ENCODE peak calls at places on chromosomes 7 and 10, in eight cellular contexts. One of them, this sample, is unnamed.

GRCh38 chr10:32055478-32056135 is 618 bp downstream of the KIF5B start:
- DNase-seq in fibroblast of lung: peak
- DNase-seq in brain microvascular endothelial cell: peak
- DNase-seq in RWPE1: peak
- DNase-seq in HL-60: peak
- DNase-seq in caudate nucleus: peak
- DNase-seq in heart left ventricle: peak
- DNase-seq in uterus: peak
- DNase-seq in this sample: peak

GRCh38 chr7:129923709-129924108 is 29.1 kb downstream of the UBE2H start:
- DNase-seq in heart left ventricle: no peak
- DNase-seq in HL-60: no peak
- DNase-seq in uterus: no peak
- DNase-seq in RWPE1: no peak
- DNase-seq in caudate nucleus: no peak
- DNase-seq in fibroblast of lung: peak
- DNase-seq in brain microvascular endothelial cell: peak
- DNase-seq in this sample: no peak

GRCh38 chr10:58023341-58024073 is 244.2 kb downstream of the IPMK start:
- DNase-seq in HL-60: no peak
- DNase-seq in heart left ventricle: no peak
- DNase-seq in fibroblast of lung: peak
- DNase-seq in RWPE1: peak
- DNase-seq in caudate nucleus: no peak
- DNase-seq in brain microvascular endothelial cell: peak
- DNase-seq in uterus: no peak
- DNase-seq in this sample: no peak

GRCh38 chr7:73448609-73449008 is 15.0 kb downstream of the FZD9 start:
- DNase-seq in RWPE1: no peak
- DNase-seq in HL-60: no peak
- DNase-seq in fibroblast of lung: no peak
- DNase-seq in brain microvascular endothelial cell: no peak
- DNase-seq in caudate nucleus: no peak
- DNase-seq in uterus: no peak
- DNase-seq in heart left ventricle: no peak
- DNase-seq in this sample: no peak

GRCh38 chr10:58300676-58301075 is 31.7 kb downstream of the CISD1 start:
- DNase-seq in caudate nucleus: no peak
- DNase-seq in heart left ventricle: no peak
- DNase-seq in RWPE1: no peak
- DNase-seq in brain microvascular endothelial cell: no peak
- DNase-seq in fibroblast of lung: no peak
- DNase-seq in HL-60: no peak
- DNase-seq in uterus: no peak
- DNase-seq in this sample: no peak

GRCh38 chr10:16856567-16856966 is 39.3 kb upstream of the RSU1 start:
- DNase-seq in uterus: no peak
- DNase-seq in RWPE1: no peak
- DNase-seq in brain microvascular endothelial cell: peak
- DNase-seq in heart left ventricle: no peak
- DNase-seq in caudate nucleus: no peak
- DNase-seq in fibroblast of lung: peak
- DNase-seq in HL-60: no peak
- DNase-seq in this sample: no peak

GRCh38 chr10:19998482-19998881 is 182.2 kb downstream of the PLXDC2 start:
- DNase-seq in uterus: no peak
- DNase-seq in fibroblast of lung: no peak
- DNase-seq in brain microvascular endothelial cell: no peak
- DNase-seq in heart left ventricle: no peak
- DNase-seq in caudate nucleus: no peak
- DNase-seq in RWPE1: no peak
- DNase-seq in HL-60: no peak
- DNase-seq in this sample: no peak

GRCh38 chr7:105355701-105356100 is 33.0 kb downstream of the SRPK2 start:
- DNase-seq in brain microvascular endothelial cell: no peak
- DNase-seq in HL-60: no peak
- DNase-seq in RWPE1: no peak
- DNase-seq in caudate nucleus: no peak
- DNase-seq in fibroblast of lung: no peak
- DNase-seq in heart left ventricle: no peak
- DNase-seq in uterus: no peak
- DNase-seq in this sample: no peak

GRCh38 chr7:27179030-27179429 is 4.9 kb upstream of the HOXA10 start:
- DNase-seq in fibroblast of lung: no peak
- DNase-seq in brain microvascular endothelial cell: no peak
- DNase-seq in heart left ventricle: no peak
- DNase-seq in RWPE1: no peak
- DNase-seq in caudate nucleus: no peak
- DNase-seq in uterus: peak
- DNase-seq in HL-60: no peak
- DNase-seq in this sample: peak

GRCh38 chr10:18312385-18313145 is 172.3 kb downstream of the CACNB2 start:
- DNase-seq in fibroblast of lung: peak
- DNase-seq in brain microvascular endothelial cell: peak
- DNase-seq in heart left ventricle: no peak
- DNase-seq in RWPE1: peak
- DNase-seq in caudate nucleus: no peak
- DNase-seq in HL-60: no peak
- DNase-seq in uterus: no peak
- DNase-seq in this sample: no peak

GRCh38 chr10:35453855-35454532 is 117.7 kb downstream of the CCNY start:
- DNase-seq in caudate nucleus: no peak
- DNase-seq in fibroblast of lung: peak
- DNase-seq in HL-60: no peak
- DNase-seq in brain microvascular endothelial cell: peak
- DNase-seq in RWPE1: peak
- DNase-seq in heart left ventricle: no peak
- DNase-seq in uterus: no peak
- DNase-seq in this sample: no peak

GRCh38 chr7:81190997-81191747 is 272.3 kb upstream of the SEMA3C start:
- DNase-seq in caudate nucleus: no peak
- DNase-seq in RWPE1: peak
- DNase-seq in HL-60: no peak
- DNase-seq in brain microvascular endothelial cell: peak
- DNase-seq in heart left ventricle: peak
- DNase-seq in uterus: no peak
- DNase-seq in fibroblast of lung: peak
- DNase-seq in this sample: no peak

GRCh38 chr7:1232103-1232466 is 587 bp upstream of the UNCX start:
- DNase-seq in RWPE1: no peak
- DNase-seq in caudate nucleus: no peak
- DNase-seq in uterus: no peak
- DNase-seq in HL-60: no peak
- DNase-seq in heart left ventricle: no peak
- DNase-seq in brain microvascular endothelial cell: no peak
- DNase-seq in fibroblast of lung: no peak
- DNase-seq in this sample: peak

GRCh38 chr7:1662101-1662500 is 8.0 kb upstream of the ELFN1 start:
- DNase-seq in RWPE1: no peak
- DNase-seq in HL-60: no peak
- DNase-seq in heart left ventricle: peak
- DNase-seq in caudate nucleus: no peak
- DNase-seq in uterus: no peak
- DNase-seq in fibroblast of lung: no peak
- DNase-seq in brain microvascular endothelial cell: no peak
- DNase-seq in this sample: peak

GRCh38 chr10:51246156-51246555 is 171.9 kb downstream of the PRKG1 start:
- DNase-seq in heart left ventricle: no peak
- DNase-seq in brain microvascular endothelial cell: no peak
- DNase-seq in RWPE1: no peak
- DNase-seq in HL-60: no peak
- DNase-seq in caudate nucleus: no peak
- DNase-seq in uterus: no peak
- DNase-seq in fibroblast of lung: peak
- DNase-seq in this sample: no peak

GRCh38 chr7:618539-619355 is 99.1 kb upstream of the PDGFA start:
- DNase-seq in uterus: no peak
- DNase-seq in HL-60: peak
- DNase-seq in heart left ventricle: no peak
- DNase-seq in RWPE1: no peak
- DNase-seq in fibroblast of lung: no peak
- DNase-seq in caudate nucleus: no peak
- DNase-seq in brain microvascular endothelial cell: no peak
- DNase-seq in this sample: peak

GRCh38 chr10:75058142-75058541 is 53.3 kb upstream of the SAMD8 start:
- DNase-seq in HL-60: no peak
- DNase-seq in fibroblast of lung: peak
- DNase-seq in uterus: no peak
- DNase-seq in RWPE1: peak
- DNase-seq in caudate nucleus: no peak
- DNase-seq in heart left ventricle: no peak
- DNase-seq in brain microvascular endothelial cell: no peak
- DNase-seq in this sample: no peak

GRCh38 chr7:115941703-115942268 is 88.8 kb downstream of the TFEC start:
- DNase-seq in brain microvascular endothelial cell: peak
- DNase-seq in heart left ventricle: no peak
- DNase-seq in caudate nucleus: no peak
- DNase-seq in HL-60: no peak
- DNase-seq in RWPE1: peak
- DNase-seq in fibroblast of lung: peak
- DNase-seq in uterus: no peak
- DNase-seq in this sample: no peak

GRCh38 chr7:47460251-47460989 is 121.5 kb downstream of the TNS3 start:
- DNase-seq in caudate nucleus: no peak
- DNase-seq in uterus: no peak
- DNase-seq in heart left ventricle: no peak
- DNase-seq in HL-60: no peak
- DNase-seq in brain microvascular endothelial cell: no peak
- DNase-seq in RWPE1: no peak
- DNase-seq in fibroblast of lung: no peak
- DNase-seq in this sample: no peak

GRCh38 chr10:24416248-24416647 is 207.3 kb downstream of the KIAA1217 start:
- DNase-seq in uterus: no peak
- DNase-seq in fibroblast of lung: no peak
- DNase-seq in RWPE1: no peak
- DNase-seq in heart left ventricle: no peak
- DNase-seq in HL-60: no peak
- DNase-seq in caudate nucleus: no peak
- DNase-seq in brain microvascular endothelial cell: no peak
- DNase-seq in this sample: no peak
- H3K27ac ChIP-seq in uterus: no peak
- H3K27ac ChIP-seq in fibroblast of lung: no peak
- H3K27ac ChIP-seq in RWPE1: no peak
- H3K27ac ChIP-seq in heart left ventricle: peak
- H3K27ac ChIP-seq in HL-60: no peak
- H3K27ac ChIP-seq in caudate nucleus: no peak
- H3K27ac ChIP-seq in brain microvascular endothelial cell: no peak
- H3K27ac ChIP-seq in this sample: no peak

DNA sequence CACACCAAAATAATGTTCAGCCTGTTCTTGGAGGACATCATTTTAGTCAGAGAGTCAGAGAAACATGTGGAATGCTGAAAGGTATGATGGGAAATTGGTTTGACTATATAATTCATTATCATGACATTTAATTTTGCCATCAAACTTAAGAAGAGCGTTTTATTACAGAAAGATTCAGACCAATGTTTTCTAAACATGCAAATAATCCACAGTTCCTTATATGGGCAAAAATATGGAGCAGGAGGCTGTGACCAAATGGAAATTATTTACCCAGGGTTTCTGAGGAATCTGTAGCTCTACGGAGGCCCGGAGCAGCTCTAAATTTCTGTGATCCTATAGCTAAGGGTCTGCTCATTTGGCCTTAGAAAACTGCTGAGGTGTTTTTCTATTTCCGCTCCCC is 33.2 kb downstream of the LAMB4 start:
- DNase-seq in fibroblast of lung: no peak
- DNase-seq in HL-60: no peak
- DNase-seq in uterus: no peak
- DNase-seq in brain microvascular endothelial cell: no peak
- DNase-seq in RWPE1: no peak
- DNase-seq in heart left ventricle: no peak
- DNase-seq in caudate nucleus: no peak
- DNase-seq in this sample: no peak
- H3K27ac ChIP-seq in fibroblast of lung: no peak
- H3K27ac ChIP-seq in HL-60: no peak
- H3K27ac ChIP-seq in uterus: no peak
- H3K27ac ChIP-seq in brain microvascular endothelial cell: no peak
- H3K27ac ChIP-seq in RWPE1: no peak
- H3K27ac ChIP-seq in heart left ventricle: no peak
- H3K27ac ChIP-seq in caudate nucleus: no peak
- H3K27ac ChIP-seq in this sample: no peak

GRCh38 chr10:27312854-27313253 is 72.3 kb upstream of the ACBD5 start:
- DNase-seq in fibroblast of lung: no peak
- DNase-seq in RWPE1: no peak
- DNase-seq in heart left ventricle: no peak
- DNase-seq in caudate nucleus: no peak
- DNase-seq in uterus: no peak
- DNase-seq in HL-60: no peak
- DNase-seq in brain microvascular endothelial cell: no peak
- DNase-seq in this sample: no peak
- H3K27ac ChIP-seq in fibroblast of lung: no peak
- H3K27ac ChIP-seq in RWPE1: no peak
- H3K27ac ChIP-seq in heart left ventricle: no peak
- H3K27ac ChIP-seq in caudate nucleus: no peak
- H3K27ac ChIP-seq in uterus: no peak
- H3K27ac ChIP-seq in HL-60: no peak
- H3K27ac ChIP-seq in brain microvascular endothelial cell: no peak
- H3K27ac ChIP-seq in this sample: no peak

GRCh38 chr7:51223505-51223904 is 93.1 kb downstream of the COBL start:
- DNase-seq in heart left ventricle: no peak
- DNase-seq in uterus: no peak
- DNase-seq in fibroblast of lung: no peak
- DNase-seq in brain microvascular endothelial cell: no peak
- DNase-seq in RWPE1: no peak
- DNase-seq in HL-60: no peak
- DNase-seq in caudate nucleus: no peak
- DNase-seq in this sample: no peak
- H3K27ac ChIP-seq in heart left ventricle: no peak
- H3K27ac ChIP-seq in uterus: no peak
- H3K27ac ChIP-seq in fibroblast of lung: no peak
- H3K27ac ChIP-seq in brain microvascular endothelial cell: no peak
- H3K27ac ChIP-seq in RWPE1: no peak
- H3K27ac ChIP-seq in HL-60: no peak
- H3K27ac ChIP-seq in caudate nucleus: no peak
- H3K27ac ChIP-seq in this sample: no peak

DNA sequence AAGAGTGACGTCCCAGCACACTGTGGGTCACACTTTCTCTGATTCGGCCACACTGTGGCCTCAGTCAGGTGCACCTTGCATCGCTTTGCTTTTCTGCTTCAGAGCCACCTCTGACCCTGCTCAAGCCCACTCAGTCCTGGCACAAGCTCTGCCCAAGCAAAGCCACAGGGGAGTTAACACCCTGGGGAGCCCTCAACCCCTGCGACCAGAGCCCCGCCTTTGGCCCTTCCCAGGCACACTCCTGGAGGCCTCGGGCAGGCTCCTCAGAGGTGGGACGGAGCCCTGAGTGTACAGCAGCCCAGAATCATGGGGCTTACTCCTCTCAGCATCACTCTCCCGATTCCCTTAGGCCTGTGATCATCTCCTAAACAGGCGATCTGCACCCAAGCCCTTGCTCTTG is 71.0 kb downstream of the HIPK2 start:
- DNase-seq in RWPE1: no peak
- DNase-seq in heart left ventricle: no peak
- DNase-seq in caudate nucleus: no peak
- DNase-seq in HL-60: no peak
- DNase-seq in uterus: no peak
- DNase-seq in fibroblast of lung: no peak
- DNase-seq in brain microvascular endothelial cell: no peak
- DNase-seq in this sample: no peak
- H3K27ac ChIP-seq in RWPE1: peak
- H3K27ac ChIP-seq in heart left ventricle: peak
- H3K27ac ChIP-seq in caudate nucleus: peak
- H3K27ac ChIP-seq in HL-60: no peak
- H3K27ac ChIP-seq in uterus: no peak
- H3K27ac ChIP-seq in fibroblast of lung: no peak
- H3K27ac ChIP-seq in brain microvascular endothelial cell: no peak
- H3K27ac ChIP-seq in this sample: no peak